ENCODE peak calls at places on chromosomes 12 and 14, in nine cellular contexts. V, X, H, L, B, R, T, Q and C are unnamed samples.

GRCh38 chr12:9248435-9248834 is 40.2 kb upstream of the PZP start:
- DNase-seq in X (no peak), H (no peak), T (no peak), R (no peak), L (no peak), Q (no peak), B (no peak), V (no peak), C (no peak)

GRCh38 chr12:4268549-4269181 is 4.9 kb upstream of the CCND2 start:
- DNase-seq in B (no peak), H (no peak), L (no peak), V (no peak), X (no peak), Q (no peak), T (no peak), R (peak), C (no peak)

GRCh38 chr14:64610049-64610746 is 60.4 kb downstream of the PPP1R36 start:
- DNase-seq in L (no peak), B (no peak), R (no peak), H (no peak), Q (no peak), V (no peak), T (no peak), X (no peak), C (no peak)

GRCh38 chr12:2559931-2560715 is 234.6 kb upstream of the FKBP4 start:
- DNase-seq in T (no peak), V (no peak), L (no peak), R (no peak), X (no peak), H (no peak), Q (no peak), B (no peak), C (no peak)

GRCh38 chr12:127241056-127241830 is 1025.7 kb upstream of the TMEM132C start:
- DNase-seq in Q (peak), V (no peak), H (peak), X (no peak), B (no peak), T (no peak), L (no peak), R (peak), C (no peak)

GRCh38 chr12:124681779-124682391 is 114.5 kb upstream of the NCOR2 start:
- DNase-seq in H (peak), R (peak), V (no peak), Q (peak), X (peak), L (no peak), B (no peak), T (no peak), C (no peak)

GRCh38 chr12:104677441-104678089 is 220.8 kb downstream of the CHST11 start:
- DNase-seq in Q (no peak), H (no peak), L (no peak), R (peak), T (no peak), V (peak), B (no peak), X (no peak), C (no peak)

GRCh38 chr14:74427651-74428050 is 1.6 kb upstream of the SYNDIG1L start:
- DNase-seq in Q (no peak), B (no peak), L (no peak), H (no peak), T (no peak), V (no peak), X (no peak), R (no peak), C (no peak)

GRCh38 chr12:6376079-6376941 is 947 bp upstream of the SCNN1A start:
- DNase-seq in R (peak), T (peak), H (no peak), V (peak), B (no peak), X (peak), Q (peak), L (no peak), C (no peak)

GRCh38 chr14:63508033-63508432 is 35.1 kb downstream of the PPP2R5E start:
- DNase-seq in R (no peak), Q (no peak), H (no peak), B (no peak), X (no peak), L (no peak), T (no peak), V (no peak), C (no peak)

GRCh38 chr12:124446364-124446763 is 121.0 kb downstream of the NCOR2 start:
- DNase-seq in H (no peak), Q (no peak), L (no peak), V (no peak), X (no peak), R (no peak), T (no peak), B (no peak), C (no peak)

GRCh38 chr12:14955876-14956811 is 5.3 kb downstream of the ARHGDIB start:
- DNase-seq in B (no peak), T (peak), H (no peak), Q (no peak), X (no peak), V (no peak), L (no peak), R (no peak), C (peak)

GRCh38 chr12:107990325-107990724 is 138.8 kb upstream of the WSCD2 start:
- DNase-seq in V (no peak), R (peak), Q (no peak), H (no peak), L (no peak), T (peak), B (no peak), X (peak), C (peak)

GRCh38 chr12:130513572-130513971 is 175.9 kb downstream of the PIWIL1 start:
- DNase-seq in R (no peak), B (no peak), X (no peak), L (no peak), H (no peak), T (no peak), Q (no peak), V (no peak), C (no peak)

GRCh38 chr14:58501214-58501816 is 73.8 kb downstream of the KIAA0586 start:
- DNase-seq in B (peak), L (peak), Q (peak), X (peak), R (peak), T (peak), V (no peak), H (no peak), C (peak)

GRCh38 chr14:28307506-28307905 is 459.1 kb upstream of the FOXG1 start:
- DNase-seq in R (no peak), H (no peak), Q (no peak), V (no peak), B (no peak), T (no peak), X (no peak), L (no peak), C (no peak)

GRCh38 chr12:92434607-92435025 is 268.2 kb upstream of the PLEKHG7 start:
- DNase-seq in Q (no peak), V (no peak), R (no peak), T (no peak), B (no peak), X (no peak), L (no peak), H (no peak), C (no peak)

GRCh38 chr12:122081697-122082221 is 3.2 kb downstream of the MLXIP start:
- DNase-seq in B (no peak), H (no peak), R (peak), Q (peak), L (no peak), V (no peak), X (no peak), T (peak), C (peak)

GRCh38 chr14:80850197-80850814 is 91.2 kb downstream of the CEP128 start:
- DNase-seq in X (no peak), B (peak), L (peak), T (peak), R (peak), V (no peak), H (no peak), Q (peak), C (peak)

GRCh38 chr14:76131071-76131985 is 20.4 kb upstream of the GPATCH2L start:
- DNase-seq in T (no peak), L (no peak), Q (no peak), X (no peak), V (no peak), H (no peak), B (no peak), R (no peak), C (no peak)

GRCh38 chr12:82413994-82414393 is 55.7 kb downstream of the METTL25 start:
- DNase-seq in V (no peak), R (peak), Q (peak), L (no peak), T (no peak), X (no peak), B (no peak), H (no peak), C (no peak)

GRCh38 chr14:32738206-32738871 is 200.3 kb upstream of the NPAS3 start:
- DNase-seq in B (no peak), R (peak), Q (no peak), H (no peak), X (no peak), V (no peak), L (no peak), T (no peak), C (no peak)

GRCh38 chr14:24136684-24137528 is 912 bp downstream of the PSME1 start:
- DNase-seq in L (no peak), X (no peak), Q (no peak), T (no peak), R (no peak), H (no peak), V (no peak), B (no peak), C (no peak)

GRCh38 chr12:40692617-40693502 is 621 bp downstream of the CNTN1 start:
- DNase-seq in V (no peak), B (no peak), Q (no peak), X (no peak), L (no peak), T (no peak), R (peak), H (no peak), C (peak)

GRCh38 chr14:69012251-69012953 is 33.3 kb upstream of the ACTN1 start:
- DNase-seq in L (no peak), Q (peak), V (no peak), H (no peak), R (peak), B (no peak), X (no peak), T (no peak), C (no peak)

GRCh38 chr14:34423445-34423844 is 38.6 kb downstream of the SPTSSA start:
- DNase-seq in Q (no peak), H (no peak), L (no peak), X (no peak), T (no peak), B (no peak), V (no peak), R (no peak), C (no peak)

GRCh38 chr14:100027771-100028490 is 37.3 kb upstream of the EVL start:
- DNase-seq in H (no peak), X (peak), T (no peak), L (no peak), Q (peak), B (no peak), V (no peak), R (no peak), C (no peak)

GRCh38 chr14:89000007-89000942 is 175.8 kb downstream of the TTC8 start:
- DNase-seq in X (peak), T (no peak), R (peak), L (peak), B (peak), H (no peak), V (peak), Q (peak), C (no peak)

GRCh38 chr12:52246720-52247621 is 13.9 kb downstream of the KRT7 start:
- DNase-seq in B (no peak), X (no peak), R (no peak), T (peak), V (peak), Q (no peak), H (peak), L (no peak), C (no peak)

GRCh38 chr14:69876848-69877306 is 2.3 kb upstream of the SMOC1 start:
- DNase-seq in Q (no peak), H (no peak), L (no peak), X (no peak), T (no peak), V (no peak), B (no peak), R (no peak), C (no peak)

GRCh38 chr14:35353409-35354172 is 51.0 kb downstream of the NFKBIA start:
- DNase-seq in L (no peak), X (no peak), H (no peak), T (no peak), Q (no peak), B (no peak), V (no peak), R (peak), C (no peak)

GRCh38 chr14:63727736-63728728 is at the start of gene SGPP1:
- DNase-seq in R (peak), Q (peak), X (peak), B (no peak), V (peak), H (peak), T (peak), L (peak), C (peak)

GRCh38 chr14:63857467-63858030 is 4.7 kb downstream of the SYNE2 start:
- DNase-seq in V (no peak), B (no peak), R (peak), H (no peak), L (no peak), X (no peak), Q (no peak), T (no peak), C (no peak)

GRCh38 chr12:23533699-23534098 is 415.8 kb downstream of the SOX5 start:
- DNase-seq in B (no peak), Q (no peak), V (no peak), X (no peak), L (no peak), R (no peak), T (no peak), H (no peak), C (no peak)
- TF ChIP-seq CTCF in B (no peak), Q (no peak), V (no peak), X (no peak), L (no peak), R (no peak), T (no peak), H (no peak), C (no peak)

GRCh38 chr14:39956372-39956771 is 524.1 kb upstream of the FBXO33 start:
- DNase-seq in V (no peak), H (no peak), L (no peak), Q (no peak), X (no peak), R (no peak), B (no peak), T (no peak), C (no peak)
- TF ChIP-seq CTCF in V (no peak), H (no peak), L (no peak), Q (no peak), X (no peak), R (no peak), B (no peak), T (no peak), C (no peak)

GRCh38 chr12:132014915-132015280 is 65.2 kb downstream of the EP400 start:
- DNase-seq in V (no peak), H (no peak), L (no peak), X (no peak), R (no peak), Q (no peak), T (no peak), B (no peak), C (no peak)
- TF ChIP-seq CTCF in V (no peak), H (no peak), L (no peak), X (peak), R (no peak), Q (no peak), T (no peak), B (no peak), C (no peak)

DNA sequence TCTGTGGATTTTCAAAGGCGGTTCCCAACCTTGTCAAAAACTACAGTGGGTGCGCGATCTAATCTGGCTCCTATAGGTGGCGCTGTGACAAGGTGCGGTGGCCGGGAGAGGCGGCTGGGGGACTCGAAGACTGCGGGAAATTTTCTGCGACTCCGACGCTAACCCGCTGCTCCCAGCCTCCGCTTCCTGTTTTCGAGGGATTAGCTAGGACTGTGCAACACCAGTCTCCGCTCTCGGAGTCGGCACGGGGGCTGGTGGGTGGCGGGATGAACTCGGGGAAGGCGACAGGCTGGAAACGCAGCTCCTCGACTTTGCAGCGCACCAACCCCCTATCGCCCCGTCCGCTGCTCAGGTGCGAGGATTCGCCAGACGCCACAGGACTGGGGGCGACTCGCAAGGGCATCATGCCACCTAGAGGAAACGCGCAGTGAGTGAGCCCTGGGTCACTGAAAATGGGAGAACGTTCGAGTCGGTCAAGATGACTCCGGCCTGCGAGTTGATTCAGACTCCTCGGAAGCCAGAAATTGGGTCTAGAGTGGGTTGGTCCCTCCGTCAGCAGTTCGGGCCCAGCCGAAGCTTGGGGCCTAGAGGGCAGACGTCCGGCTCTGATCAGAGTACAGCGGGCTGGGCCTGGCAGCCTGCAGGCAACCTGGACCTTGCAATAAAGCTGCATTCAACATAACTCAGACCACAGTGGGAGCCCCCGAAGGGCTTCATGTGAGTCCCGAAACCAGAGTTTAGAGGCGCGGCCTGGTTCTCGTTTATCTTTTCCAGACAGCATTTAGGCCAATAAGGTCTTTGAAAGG is 5.5 kb upstream of the PAX9 start:
- DNase-seq in B (no peak), Q (no peak), X (no peak), R (peak), T (no peak), V (no peak), H (no peak), L (no peak), C (peak)
- TF ChIP-seq CTCF in B (peak), Q (peak), X (peak), R (peak), T (no peak), V (no peak), H (peak), L (peak), C (peak)